ENCODE peak calls at places on chromosomes 5 and 9, in four cellular contexts. Y is sigmoid colon, U is tibial nerve, K is GM12878. P is an unnamed sample.

GRCh38 chr5:13831236-13831810 is 113.2 kb downstream of the DNAH5 start:
- DNase-seq in Y (no peak), U (no peak), K (no peak), P (no peak)

GRCh38 chr9:8872802-8873201 is 1073.2 kb upstream of the DMAC1 start:
- DNase-seq in U (no peak), Y (no peak), K (no peak), P (no peak)

GRCh38 chr5:112977440-112977861 is 853 bp downstream of the DCP2 start:
- DNase-seq in K (no peak), Y (no peak), U (no peak), P (no peak)

GRCh38 chr9:108838017-108838416 is 17.8 kb downstream of the ACTL7B start:
- DNase-seq in U (no peak), Y (no peak), K (no peak), P (no peak)

GRCh38 chr9:2955616-2956015 is 111.7 kb upstream of the PUM3 start:
- DNase-seq in U (no peak), Y (no peak), K (no peak), P (no peak)

GRCh38 chr5:74116266-74116665 is 490.3 kb downstream of the ARHGEF28 start:
- DNase-seq in Y (no peak), U (no peak), K (no peak), P (no peak)

GRCh38 chr5:179301376-179301775 is 43.9 kb downstream of the ADAMTS2 start:
- DNase-seq in K (no peak), U (no peak), Y (peak), P (no peak)

GRCh38 chr5:115657125-115657882 is 31.5 kb upstream of the TMED7 start:
- DNase-seq in K (no peak), Y (no peak), U (no peak), P (no peak)

GRCh38 chr5:31492824-31493223 is 39.1 kb downstream of the DROSHA start:
- DNase-seq in U (no peak), K (no peak), Y (no peak), P (no peak)

GRCh38 chr5:172492991-172493390 is 38.7 kb upstream of the SH3PXD2B start:
- DNase-seq in U (no peak), Y (peak), K (no peak), P (no peak)

GRCh38 chr5:131081371-131081770 is 83.7 kb downstream of the HINT1 start:
- DNase-seq in K (no peak), U (no peak), Y (no peak), P (no peak)

GRCh38 chr5:96597441-96598020 is 64.6 kb upstream of the CAST start:
- DNase-seq in K (no peak), U (no peak), Y (no peak), P (no peak)

GRCh38 chr9:85053206-85053605 is 383.7 kb downstream of the NTRK2 start:
- DNase-seq in U (no peak), K (no peak), Y (no peak), P (no peak)

GRCh38 chr5:140189977-140190867 is 15.2 kb downstream of the CYSTM1 start:
- DNase-seq in K (no peak), U (no peak), Y (no peak), P (no peak)

GRCh38 chr5:95113489-95113888 is 171.4 kb downstream of the MCTP1 start:
- DNase-seq in U (no peak), K (no peak), Y (no peak), P (no peak)

GRCh38 chr5:111224561-111224989 is 391 bp downstream of the CAMK4 start:
- DNase-seq in U (no peak), K (no peak), Y (no peak), P (no peak)

GRCh38 chr5:149439899-149440655 is 61.0 kb upstream of the IL17B start:
- DNase-seq in K (no peak), Y (no peak), U (no peak), P (peak)

GRCh38 chr5:172690258-172691075 is 49.4 kb downstream of the NEURL1B start:
- DNase-seq in K (peak), U (no peak), Y (peak), P (no peak)

GRCh38 chr9:136538599-136539426 is 7.0 kb downstream of the NOTCH1 start:
- DNase-seq in U (no peak), K (no peak), Y (no peak), P (no peak)

GRCh38 chr9:136541179-136541578 is 4.7 kb downstream of the NOTCH1 start:
- DNase-seq in U (no peak), K (no peak), Y (no peak), P (no peak)

GRCh38 chr9:136537896-136538598 is 7.8 kb downstream of the NOTCH1 start:
- DNase-seq in U (no peak), Y (no peak), K (no peak), P (no peak)

GRCh38 chr9:136541709-136542108 is 4.1 kb downstream of the NOTCH1 start:
- DNase-seq in U (no peak), Y (no peak), K (no peak), P (no peak)

DNA sequence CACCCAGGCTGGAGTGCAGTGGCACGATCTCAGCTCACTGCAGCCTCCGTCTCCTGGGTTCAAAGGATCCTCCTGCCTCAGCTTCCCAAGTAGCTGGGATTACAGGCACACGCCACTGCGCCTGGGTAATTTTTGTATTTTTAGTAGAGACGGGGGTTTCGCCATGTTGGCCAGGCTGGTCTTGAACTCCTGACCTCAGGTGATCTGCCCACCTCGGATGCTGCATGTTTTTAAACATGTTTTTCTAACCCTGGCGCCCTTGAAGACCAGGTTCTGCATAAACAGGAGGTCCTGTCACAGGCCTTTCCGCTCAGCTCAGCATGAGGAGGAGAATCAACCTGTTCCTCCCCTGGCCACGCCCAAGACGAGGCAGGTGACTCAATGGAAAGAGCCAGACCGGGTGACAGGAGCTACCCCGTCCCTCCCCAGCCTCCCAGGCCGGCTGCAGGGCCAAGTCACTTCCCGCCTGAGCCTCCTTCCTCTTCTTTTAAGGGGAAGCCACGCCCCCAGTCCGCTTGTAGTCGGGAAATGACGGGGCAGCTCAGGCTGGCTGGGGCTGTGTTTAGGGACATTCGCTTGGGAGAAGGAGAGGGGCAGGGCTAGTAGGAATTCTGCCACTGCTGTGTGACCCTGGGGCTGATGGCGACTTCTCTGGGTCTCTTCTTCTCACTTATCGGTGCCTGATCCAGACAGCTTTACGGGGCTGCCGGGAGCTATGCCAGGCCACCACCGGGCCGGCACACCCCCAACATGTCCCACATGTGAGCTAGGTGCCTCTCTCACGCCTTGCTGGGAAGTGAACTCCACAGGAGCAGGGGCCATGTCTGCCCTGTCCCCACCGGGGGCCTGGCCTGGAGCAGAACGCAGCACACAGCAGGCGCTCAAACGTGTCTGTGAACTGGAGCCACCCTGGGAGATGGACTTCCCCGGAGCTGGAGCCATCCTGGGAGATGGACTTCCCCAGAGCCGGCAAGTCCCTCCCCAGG is 6.1 kb downstream of the NOTCH1 start:
- DNase-seq in K (peak), Y (peak), U (peak), P (peak)
- TF ChIP-seq EP300 in K (no peak), Y (no peak), U (peak), P (peak)

GRCh38 chr5:110086658-110087388 is 397.1 kb downstream of the MAN2A1 start:
- DNase-seq in K (no peak), Y (peak), U (peak), P (no peak)
- TF ChIP-seq EP300 in K (no peak), Y (peak), U (peak), P (peak)

GRCh38 chr5:159640921-159641320 is 275.4 kb upstream of the ADRA1B start:
- DNase-seq in U (no peak), Y (no peak), K (no peak), P (no peak)

GRCh38 chr5:159640376-159640775 is 275.9 kb upstream of the ADRA1B start:
- DNase-seq in Y (no peak), K (no peak), U (no peak), P (no peak)

GRCh38 chr5:159641371-159642039 is 274.8 kb upstream of the ADRA1B start:
- DNase-seq in K (no peak), Y (no peak), U (no peak), P (no peak)

GRCh38 chr5:159644053-159644452 is 272.2 kb upstream of the ADRA1B start:
- DNase-seq in K (no peak), Y (no peak), U (no peak), P (no peak)

DNA sequence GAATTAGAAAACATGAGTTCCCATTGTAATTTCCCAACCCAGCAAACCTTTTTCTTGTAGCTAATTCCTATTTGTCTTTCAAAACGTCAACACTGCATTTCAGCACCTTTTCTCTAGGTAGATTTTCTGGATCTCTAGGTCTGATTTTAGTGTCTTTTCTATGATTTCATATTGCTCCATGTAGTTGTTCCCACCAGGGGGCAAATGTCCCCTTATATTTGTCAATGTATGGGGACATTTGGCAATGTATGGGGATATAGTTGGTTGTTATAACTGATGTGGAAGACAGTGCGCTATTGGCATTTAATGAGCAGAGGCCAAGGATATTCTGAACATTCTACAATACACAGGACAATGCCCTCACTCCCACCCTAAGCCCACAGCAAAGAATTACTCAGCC is 273.9 kb upstream of the ADRA1B start:
- DNase-seq in K (no peak), Y (no peak), U (no peak), P (no peak)
- TF ChIP-seq EP300 in K (no peak), Y (no peak), U (no peak), P (no peak)

GRCh38 chr9:86512929-86513328 is 158.7 kb upstream of the TUT7 start:
- DNase-seq in U (no peak), Y (no peak), K (no peak), P (no peak)
- TF ChIP-seq EP300 in U (no peak), Y (no peak), K (no peak), P (no peak)